ENCODE peak calls at places on chromosomes 13 and 19, in seven cellular contexts. One of them, this sample, is unnamed.

GRCh38 chr13:42259515-42259914 is 12.4 kb upstream of the AKAP11 start:
- DNase-seq in GM13976: no peak
- DNase-seq in bronchial epithelial cell: no peak
- DNase-seq in fibroblast of lung: no peak
- DNase-seq in progenitor cell of endocrine pancreas: no peak
- DNase-seq in lower leg skin: no peak
- DNase-seq in AG04449: no peak
- DNase-seq in this sample: no peak

GRCh38 chr19:8209111-8209964 is at the start of gene CERS4:
- DNase-seq in GM13976: peak
- DNase-seq in fibroblast of lung: peak
- DNase-seq in AG04449: no peak
- DNase-seq in lower leg skin: peak
- DNase-seq in bronchial epithelial cell: no peak
- DNase-seq in progenitor cell of endocrine pancreas: peak
- DNase-seq in this sample: peak

GRCh38 chr19:2123682-2124387 is 27.1 kb downstream of the IZUMO4 start:
- DNase-seq in fibroblast of lung: peak
- DNase-seq in bronchial epithelial cell: no peak
- DNase-seq in progenitor cell of endocrine pancreas: no peak
- DNase-seq in GM13976: no peak
- DNase-seq in lower leg skin: no peak
- DNase-seq in AG04449: no peak
- DNase-seq in this sample: no peak

GRCh38 chr13:109096101-109096500 is 466.7 kb downstream of the MYO16 start:
- DNase-seq in lower leg skin: no peak
- DNase-seq in progenitor cell of endocrine pancreas: no peak
- DNase-seq in bronchial epithelial cell: peak
- DNase-seq in AG04449: no peak
- DNase-seq in fibroblast of lung: no peak
- DNase-seq in GM13976: no peak
- DNase-seq in this sample: no peak

GRCh38 chr13:89514534-89515312 is 1832.8 kb upstream of the MIR17HG start:
- DNase-seq in AG04449: no peak
- DNase-seq in progenitor cell of endocrine pancreas: no peak
- DNase-seq in fibroblast of lung: peak
- DNase-seq in lower leg skin: no peak
- DNase-seq in GM13976: no peak
- DNase-seq in bronchial epithelial cell: peak
- DNase-seq in this sample: no peak

GRCh38 chr13:99656843-99657506 is 155.7 kb downstream of the TM9SF2 start:
- DNase-seq in fibroblast of lung: no peak
- DNase-seq in lower leg skin: no peak
- DNase-seq in AG04449: no peak
- DNase-seq in bronchial epithelial cell: no peak
- DNase-seq in progenitor cell of endocrine pancreas: no peak
- DNase-seq in GM13976: no peak
- DNase-seq in this sample: no peak

GRCh38 chr13:102847272-102848234 is 1.7 kb downstream of the ERCC5 start:
- DNase-seq in AG04449: no peak
- DNase-seq in fibroblast of lung: peak
- DNase-seq in lower leg skin: no peak
- DNase-seq in bronchial epithelial cell: peak
- DNase-seq in GM13976: no peak
- DNase-seq in progenitor cell of endocrine pancreas: no peak
- DNase-seq in this sample: no peak

GRCh38 chr19:18194554-18195238 is 1.7 kb downstream of the MPV17L2 start:
- DNase-seq in progenitor cell of endocrine pancreas: no peak
- DNase-seq in bronchial epithelial cell: no peak
- DNase-seq in GM13976: no peak
- DNase-seq in fibroblast of lung: peak
- DNase-seq in lower leg skin: no peak
- DNase-seq in AG04449: no peak
- DNase-seq in this sample: no peak

GRCh38 chr19:30669329-30670010 is 297.3 kb downstream of the ZNF536 start:
- DNase-seq in lower leg skin: peak
- DNase-seq in GM13976: peak
- DNase-seq in progenitor cell of endocrine pancreas: peak
- DNase-seq in bronchial epithelial cell: no peak
- DNase-seq in AG04449: no peak
- DNase-seq in fibroblast of lung: peak
- DNase-seq in this sample: peak

GRCh38 chr13:51726446-51727185 is 77.3 kb downstream of the DHRS12 start:
- DNase-seq in GM13976: no peak
- DNase-seq in bronchial epithelial cell: no peak
- DNase-seq in AG04449: peak
- DNase-seq in fibroblast of lung: peak
- DNase-seq in progenitor cell of endocrine pancreas: no peak
- DNase-seq in lower leg skin: no peak
- DNase-seq in this sample: no peak

GRCh38 chr13:114249062-114249461 is 14.4 kb downstream of the CDC16 start:
- DNase-seq in AG04449: no peak
- DNase-seq in lower leg skin: no peak
- DNase-seq in bronchial epithelial cell: peak
- DNase-seq in progenitor cell of endocrine pancreas: no peak
- DNase-seq in GM13976: no peak
- DNase-seq in fibroblast of lung: no peak
- DNase-seq in this sample: no peak

GRCh38 chr19:48543121-48543710 is 8.8 kb upstream of the SULT2B1 start:
- DNase-seq in GM13976: no peak
- DNase-seq in bronchial epithelial cell: peak
- DNase-seq in fibroblast of lung: peak
- DNase-seq in lower leg skin: no peak
- DNase-seq in AG04449: no peak
- DNase-seq in progenitor cell of endocrine pancreas: no peak
- DNase-seq in this sample: no peak

GRCh38 chr13:27149702-27150101 is 21.9 kb downstream of the USP12 start:
- DNase-seq in progenitor cell of endocrine pancreas: no peak
- DNase-seq in AG04449: no peak
- DNase-seq in lower leg skin: no peak
- DNase-seq in fibroblast of lung: no peak
- DNase-seq in bronchial epithelial cell: no peak
- DNase-seq in GM13976: no peak
- DNase-seq in this sample: no peak

GRCh38 chr13:80132741-80133601 is 208.0 kb downstream of the SPRY2 start:
- DNase-seq in GM13976: no peak
- DNase-seq in lower leg skin: peak
- DNase-seq in AG04449: no peak
- DNase-seq in bronchial epithelial cell: peak
- DNase-seq in fibroblast of lung: peak
- DNase-seq in progenitor cell of endocrine pancreas: peak
- DNase-seq in this sample: no peak

GRCh38 chr19:18349524-18350128 is 9.2 kb downstream of the PGPEP1 start:
- DNase-seq in fibroblast of lung: peak
- DNase-seq in progenitor cell of endocrine pancreas: no peak
- DNase-seq in GM13976: peak
- DNase-seq in AG04449: no peak
- DNase-seq in bronchial epithelial cell: peak
- DNase-seq in lower leg skin: peak
- DNase-seq in this sample: no peak

GRCh38 chr13:93217701-93218100 is 8.9 kb upstream of the GPC6 start:
- DNase-seq in bronchial epithelial cell: peak
- DNase-seq in lower leg skin: no peak
- DNase-seq in AG04449: no peak
- DNase-seq in progenitor cell of endocrine pancreas: no peak
- DNase-seq in GM13976: no peak
- DNase-seq in fibroblast of lung: peak
- DNase-seq in this sample: no peak

GRCh38 chr13:32448224-32448623 is 20.3 kb upstream of the N4BP2L1 start:
- DNase-seq in GM13976: no peak
- DNase-seq in progenitor cell of endocrine pancreas: no peak
- DNase-seq in bronchial epithelial cell: no peak
- DNase-seq in fibroblast of lung: no peak
- DNase-seq in lower leg skin: no peak
- DNase-seq in AG04449: no peak
- DNase-seq in this sample: no peak

GRCh38 chr13:24176351-24177101 is 16.0 kb downstream of the SPATA13 start:
- DNase-seq in lower leg skin: no peak
- DNase-seq in fibroblast of lung: peak
- DNase-seq in bronchial epithelial cell: no peak
- DNase-seq in GM13976: no peak
- DNase-seq in AG04449: no peak
- DNase-seq in progenitor cell of endocrine pancreas: no peak
- DNase-seq in this sample: no peak

GRCh38 chr19:16025108-16026101 is 50.9 kb upstream of the TPM4 start:
- DNase-seq in bronchial epithelial cell: peak
- DNase-seq in fibroblast of lung: peak
- DNase-seq in lower leg skin: no peak
- DNase-seq in AG04449: peak
- DNase-seq in progenitor cell of endocrine pancreas: no peak
- DNase-seq in GM13976: peak
- DNase-seq in this sample: no peak
- TF ChIP-seq CTCF in bronchial epithelial cell: peak
- TF ChIP-seq CTCF in fibroblast of lung: peak
- TF ChIP-seq CTCF in lower leg skin: no peak
- TF ChIP-seq CTCF in AG04449: peak
- TF ChIP-seq CTCF in progenitor cell of endocrine pancreas: peak
- TF ChIP-seq CTCF in GM13976: no peak
- TF ChIP-seq CTCF in this sample: peak

GRCh38 chr13:26117620-26118019 is 65.8 kb upstream of the SHISA2 start:
- DNase-seq in progenitor cell of endocrine pancreas: no peak
- DNase-seq in fibroblast of lung: no peak
- DNase-seq in AG04449: no peak
- DNase-seq in bronchial epithelial cell: no peak
- DNase-seq in GM13976: no peak
- DNase-seq in lower leg skin: no peak
- DNase-seq in this sample: no peak

GRCh38 chr13:26111797-26112196 is 60.0 kb upstream of the SHISA2 start:
- DNase-seq in AG04449: no peak
- DNase-seq in GM13976: no peak
- DNase-seq in fibroblast of lung: no peak
- DNase-seq in bronchial epithelial cell: no peak
- DNase-seq in progenitor cell of endocrine pancreas: no peak
- DNase-seq in lower leg skin: no peak
- DNase-seq in this sample: no peak

DNA sequence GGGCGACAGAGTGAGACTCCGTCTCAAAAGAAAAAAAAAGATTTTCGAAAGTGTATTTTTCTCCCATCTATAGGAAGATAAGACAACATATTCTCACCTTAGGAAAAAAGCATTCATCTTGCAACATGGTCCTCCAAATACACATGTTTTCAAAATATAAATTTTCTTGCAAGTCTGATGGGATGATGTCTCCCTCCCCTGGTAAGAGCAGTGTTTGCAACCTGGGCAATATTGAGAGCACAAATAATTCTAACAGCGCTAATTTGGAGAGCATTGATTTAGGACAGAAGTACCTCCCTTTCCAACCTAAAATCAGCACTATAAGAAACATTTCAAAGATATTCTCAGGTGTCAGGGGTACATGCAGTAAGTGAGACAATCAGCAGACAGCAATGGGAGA is 61.0 kb upstream of the SHISA2 start:
- DNase-seq in fibroblast of lung: no peak
- DNase-seq in AG04449: no peak
- DNase-seq in lower leg skin: no peak
- DNase-seq in progenitor cell of endocrine pancreas: no peak
- DNase-seq in GM13976: no peak
- DNase-seq in bronchial epithelial cell: peak
- DNase-seq in this sample: no peak
- TF ChIP-seq CTCF in fibroblast of lung: peak
- TF ChIP-seq CTCF in AG04449: peak
- TF ChIP-seq CTCF in lower leg skin: no peak
- TF ChIP-seq CTCF in progenitor cell of endocrine pancreas: peak
- TF ChIP-seq CTCF in GM13976: no peak
- TF ChIP-seq CTCF in bronchial epithelial cell: no peak
- TF ChIP-seq CTCF in this sample: peak

DNA sequence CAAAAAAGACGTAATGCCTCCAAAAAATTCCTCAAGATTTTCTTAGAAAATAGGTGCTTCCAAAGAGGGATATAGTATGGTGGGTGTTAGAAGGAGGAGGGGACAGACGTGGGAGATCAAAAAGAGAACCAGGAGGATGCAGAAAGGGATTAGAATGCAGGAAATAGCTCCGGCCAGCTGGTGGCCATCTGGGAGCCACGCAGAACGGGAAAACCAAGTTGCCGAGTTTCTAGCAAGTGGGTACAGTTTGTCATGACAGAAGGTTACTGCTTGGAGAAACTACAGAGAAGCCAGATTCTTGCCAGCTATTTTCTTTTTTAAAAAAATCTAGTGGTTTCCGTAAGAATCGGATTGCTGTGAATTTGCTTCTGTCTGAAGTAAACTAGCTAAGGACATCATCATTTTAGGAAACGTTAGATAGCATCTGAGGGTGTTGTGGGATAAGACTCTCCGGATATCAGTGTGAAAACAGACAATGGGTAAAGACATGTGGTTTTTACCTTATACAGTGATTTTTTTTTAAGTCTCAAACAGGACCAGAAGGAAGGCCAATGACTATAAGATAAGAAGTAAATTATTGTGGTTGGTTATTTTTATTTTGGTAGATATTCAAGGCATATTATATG is 104.9 kb downstream of the HSPH1 start:
- DNase-seq in progenitor cell of endocrine pancreas: no peak
- DNase-seq in bronchial epithelial cell: no peak
- DNase-seq in lower leg skin: no peak
- DNase-seq in GM13976: no peak
- DNase-seq in fibroblast of lung: no peak
- DNase-seq in AG04449: no peak
- DNase-seq in this sample: no peak
- TF ChIP-seq CTCF in progenitor cell of endocrine pancreas: no peak
- TF ChIP-seq CTCF in bronchial epithelial cell: no peak
- TF ChIP-seq CTCF in lower leg skin: no peak
- TF ChIP-seq CTCF in GM13976: no peak
- TF ChIP-seq CTCF in fibroblast of lung: peak
- TF ChIP-seq CTCF in AG04449: no peak
- TF ChIP-seq CTCF in this sample: no peak

GRCh38 chr19:10963865-10964264 is 3.0 kb downstream of the SMARCA4 start:
- DNase-seq in lower leg skin: no peak
- DNase-seq in bronchial epithelial cell: no peak
- DNase-seq in fibroblast of lung: no peak
- DNase-seq in GM13976: no peak
- DNase-seq in progenitor cell of endocrine pancreas: no peak
- DNase-seq in AG04449: no peak
- DNase-seq in this sample: no peak

GRCh38 chr19:10965398-10965797 is 4.6 kb downstream of the SMARCA4 start:
- DNase-seq in lower leg skin: no peak
- DNase-seq in progenitor cell of endocrine pancreas: no peak
- DNase-seq in GM13976: no peak
- DNase-seq in AG04449: no peak
- DNase-seq in fibroblast of lung: no peak
- DNase-seq in bronchial epithelial cell: no peak
- DNase-seq in this sample: no peak

GRCh38 chr19:10962863-10963262 is 2.0 kb downstream of the SMARCA4 start:
- DNase-seq in lower leg skin: no peak
- DNase-seq in fibroblast of lung: no peak
- DNase-seq in bronchial epithelial cell: no peak
- DNase-seq in GM13976: no peak
- DNase-seq in AG04449: no peak
- DNase-seq in progenitor cell of endocrine pancreas: no peak
- DNase-seq in this sample: no peak

GRCh38 chr19:10966809-10967208 is 6.0 kb downstream of the SMARCA4 start:
- DNase-seq in GM13976: no peak
- DNase-seq in fibroblast of lung: no peak
- DNase-seq in lower leg skin: no peak
- DNase-seq in progenitor cell of endocrine pancreas: no peak
- DNase-seq in bronchial epithelial cell: no peak
- DNase-seq in AG04449: no peak
- DNase-seq in this sample: no peak

DNA sequence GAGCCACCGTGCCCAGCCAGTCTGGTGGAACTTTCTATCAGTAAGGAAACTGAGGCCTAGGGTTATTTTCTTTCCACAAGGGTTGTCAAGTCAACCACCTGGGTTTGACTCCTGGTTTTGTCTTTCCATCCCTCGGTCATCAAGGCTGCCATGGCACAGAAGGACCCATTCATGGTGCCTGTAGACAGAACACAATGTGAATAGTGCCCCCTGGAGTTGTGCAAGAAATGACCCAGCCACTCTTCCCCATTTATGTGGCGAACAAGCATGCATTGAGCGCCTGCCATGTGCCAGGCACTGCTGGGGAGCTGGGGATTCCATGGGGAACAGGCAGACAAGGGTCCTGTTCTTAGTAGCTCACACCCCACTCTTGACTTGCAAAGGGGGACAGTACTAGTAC is 4.1 kb downstream of the SMARCA4 start:
- DNase-seq in fibroblast of lung: no peak
- DNase-seq in GM13976: no peak
- DNase-seq in progenitor cell of endocrine pancreas: no peak
- DNase-seq in lower leg skin: no peak
- DNase-seq in bronchial epithelial cell: no peak
- DNase-seq in AG04449: no peak
- DNase-seq in this sample: no peak
- TF ChIP-seq CTCF in fibroblast of lung: no peak
- TF ChIP-seq CTCF in GM13976: no peak
- TF ChIP-seq CTCF in progenitor cell of endocrine pancreas: peak
- TF ChIP-seq CTCF in lower leg skin: no peak
- TF ChIP-seq CTCF in bronchial epithelial cell: peak
- TF ChIP-seq CTCF in AG04449: no peak
- TF ChIP-seq CTCF in this sample: peak

This sample was measured in type B pancreatic cell.